ENCODE peak calls at places on chromosomes 7 and 10, in five cellular contexts. One of them, this sample, is unnamed.
A peak's percentile ranks its signal among the peaks of the same experiment; 100 is the strongest.

GRCh38 chr10:32367793-32368453 is 21.0 kb upstream of the EPC1 start:
- DNase-seq in EL: peak; percentile 64
- DNase-seq in ovary: peak; percentile 81
- DNase-seq in stimulated activated CD4-positive, alpha-beta T cell treated with anti-CD3 and anti-CD28 coated beads, Interleukin-2, amount 100 ng/mL, for 48 hours: peak; percentile 68
- DNase-seq in glutamatergic neuron: peak; percentile 67
- DNase-seq in this sample: peak; percentile 84

GRCh38 chr7:100034871-100035510 is 14.6 kb upstream of the ZSCAN21 start:
- DNase-seq in ovary: no peak
- DNase-seq in glutamatergic neuron: no peak
- DNase-seq in stimulated activated CD4-positive, alpha-beta T cell treated with anti-CD3 and anti-CD28 coated beads, Interleukin-2, amount 100 ng/mL, for 48 hours: no peak
- DNase-seq in EL: peak; percentile 53
- DNase-seq in this sample: no peak

GRCh38 chr7:93569189-93569588 is 5.3 kb downstream of the CALCR start:
- DNase-seq in stimulated activated CD4-positive, alpha-beta T cell treated with anti-CD3 and anti-CD28 coated beads, Interleukin-2, amount 100 ng/mL, for 48 hours: no peak
- DNase-seq in glutamatergic neuron: no peak
- DNase-seq in ovary: no peak
- DNase-seq in EL: no peak
- DNase-seq in this sample: no peak

GRCh38 chr10:51862149-51862548 is 162.8 kb upstream of the CSTF2T start:
- DNase-seq in EL: no peak
- DNase-seq in ovary: no peak
- DNase-seq in glutamatergic neuron: no peak
- DNase-seq in stimulated activated CD4-positive, alpha-beta T cell treated with anti-CD3 and anti-CD28 coated beads, Interleukin-2, amount 100 ng/mL, for 48 hours: no peak
- DNase-seq in this sample: no peak

GRCh38 chr10:13270877-13271551 is 28.9 kb downstream of the PHYH start:
- DNase-seq in EL: peak; percentile 43
- DNase-seq in ovary: no peak
- DNase-seq in stimulated activated CD4-positive, alpha-beta T cell treated with anti-CD3 and anti-CD28 coated beads, Interleukin-2, amount 100 ng/mL, for 48 hours: no peak
- DNase-seq in glutamatergic neuron: no peak
- DNase-seq in this sample: no peak

GRCh38 chr7:95322396-95322795 is 1.9 kb downstream of the PON1 start:
- DNase-seq in glutamatergic neuron: no peak
- DNase-seq in ovary: no peak
- DNase-seq in EL: peak; percentile 38
- DNase-seq in stimulated activated CD4-positive, alpha-beta T cell treated with anti-CD3 and anti-CD28 coated beads, Interleukin-2, amount 100 ng/mL, for 48 hours: no peak
- DNase-seq in this sample: no peak

GRCh38 chr10:45253183-45253914 is 62.1 kb downstream of the OR13A1 start:
- DNase-seq in ovary: no peak
- DNase-seq in EL: no peak
- DNase-seq in glutamatergic neuron: no peak
- DNase-seq in stimulated activated CD4-positive, alpha-beta T cell treated with anti-CD3 and anti-CD28 coated beads, Interleukin-2, amount 100 ng/mL, for 48 hours: no peak
- DNase-seq in this sample: no peak

GRCh38 chr7:5309146-5309545 is 26.4 kb downstream of the SLC29A4 start:
- DNase-seq in stimulated activated CD4-positive, alpha-beta T cell treated with anti-CD3 and anti-CD28 coated beads, Interleukin-2, amount 100 ng/mL, for 48 hours: no peak
- DNase-seq in EL: no peak
- DNase-seq in glutamatergic neuron: no peak
- DNase-seq in ovary: no peak
- DNase-seq in this sample: no peak

GRCh38 chr7:79785556-79785955 is 332.1 kb upstream of the MAGI2 start:
- DNase-seq in stimulated activated CD4-positive, alpha-beta T cell treated with anti-CD3 and anti-CD28 coated beads, Interleukin-2, amount 100 ng/mL, for 48 hours: no peak
- DNase-seq in glutamatergic neuron: no peak
- DNase-seq in EL: no peak
- DNase-seq in ovary: no peak
- DNase-seq in this sample: no peak

GRCh38 chr10:75043256-75044121 is 68.0 kb upstream of the SAMD8 start:
- DNase-seq in stimulated activated CD4-positive, alpha-beta T cell treated with anti-CD3 and anti-CD28 coated beads, Interleukin-2, amount 100 ng/mL, for 48 hours: peak; percentile 53
- DNase-seq in EL: no peak
- DNase-seq in glutamatergic neuron: peak; percentile 30
- DNase-seq in ovary: no peak
- DNase-seq in this sample: no peak

GRCh38 chr10:102268333-102268999 is 23.1 kb downstream of the GBF1 start:
- DNase-seq in stimulated activated CD4-positive, alpha-beta T cell treated with anti-CD3 and anti-CD28 coated beads, Interleukin-2, amount 100 ng/mL, for 48 hours: no peak
- DNase-seq in EL: peak; percentile 61
- DNase-seq in glutamatergic neuron: no peak
- DNase-seq in ovary: no peak
- DNase-seq in this sample: no peak

GRCh38 chr7:29306276-29307036 is 111.9 kb downstream of the CHN2 start:
- DNase-seq in stimulated activated CD4-positive, alpha-beta T cell treated with anti-CD3 and anti-CD28 coated beads, Interleukin-2, amount 100 ng/mL, for 48 hours: no peak
- DNase-seq in glutamatergic neuron: no peak
- DNase-seq in EL: peak; percentile 11
- DNase-seq in ovary: no peak
- DNase-seq in this sample: no peak

GRCh38 chr10:72080042-72081035 is 8.0 kb downstream of the SPOCK2 start:
- DNase-seq in ovary: no peak
- DNase-seq in EL: no peak
- DNase-seq in glutamatergic neuron: no peak
- DNase-seq in stimulated activated CD4-positive, alpha-beta T cell treated with anti-CD3 and anti-CD28 coated beads, Interleukin-2, amount 100 ng/mL, for 48 hours: no peak
- DNase-seq in this sample: no peak

GRCh38 chr7:29239638-29240037 is 45.1 kb downstream of the CHN2 start:
- DNase-seq in EL: peak; percentile 7
- DNase-seq in ovary: no peak
- DNase-seq in glutamatergic neuron: no peak
- DNase-seq in stimulated activated CD4-positive, alpha-beta T cell treated with anti-CD3 and anti-CD28 coated beads, Interleukin-2, amount 100 ng/mL, for 48 hours: no peak
- DNase-seq in this sample: no peak

GRCh38 chr10:124626759-124627380 is 117.3 kb downstream of the FAM53B start:
- DNase-seq in stimulated activated CD4-positive, alpha-beta T cell treated with anti-CD3 and anti-CD28 coated beads, Interleukin-2, amount 100 ng/mL, for 48 hours: no peak
- DNase-seq in glutamatergic neuron: no peak
- DNase-seq in ovary: no peak
- DNase-seq in EL: no peak
- DNase-seq in this sample: no peak

GRCh38 chr7:121336579-121336978 is 7.8 kb downstream of the WNT16 start:
- DNase-seq in EL: peak; percentile 13
- DNase-seq in glutamatergic neuron: no peak
- DNase-seq in stimulated activated CD4-positive, alpha-beta T cell treated with anti-CD3 and anti-CD28 coated beads, Interleukin-2, amount 100 ng/mL, for 48 hours: no peak
- DNase-seq in ovary: no peak
- DNase-seq in this sample: no peak

This sample was measured in heart right ventricle.